ENCODE peak calls at places on chromosome 1, in seven cellular contexts. W, T, L, V, Y, J and C are unnamed samples. For H3K4me1, the result is how much of the 10 kb centered on the place peaks cover.

GRCh38 chr1:166174108-166174507 is 7.3 kb upstream of the FAM78B start:
- DNase-seq in W (peak), T (peak), L (peak), V (no peak), Y (no peak), J (peak), C (no peak)

GRCh38 chr1:40948741-40949528 is 30.6 kb upstream of the CTPS1 start:
- DNase-seq in W (peak), T (peak), L (peak), V (no peak), Y (no peak), J (peak), C (peak)

GRCh38 chr1:168112673-168113305 is 23.9 kb downstream of the GPR161 start:
- DNase-seq in W (peak), T (peak), L (peak), V (no peak), Y (no peak), J (peak), C (no peak)

GRCh38 chr1:1600861-1601563 is 1.1 kb upstream of the FNDC10 start:
- DNase-seq in W (no peak), T (peak), L (no peak), V (no peak), Y (no peak), J (peak), C (peak)

GRCh38 chr1:156387899-156388813 is 19.1 kb downstream of the RHBG start:
- DNase-seq in W (peak), T (no peak), L (no peak), V (no peak), Y (no peak), J (no peak), C (no peak)

GRCh38 chr1:8903410-8903809 is 24.9 kb upstream of the ENO1 start:
- DNase-seq in W (no peak), T (no peak), L (peak), V (no peak), Y (no peak), J (no peak), C (no peak)

GRCh38 chr1:171645553-171646336 is 6.7 kb downstream of the MYOC start:
- DNase-seq in W (no peak), T (peak), L (no peak), V (no peak), Y (no peak), J (peak), C (peak)

GRCh38 chr1:178267646-178268094 is 173.8 kb downstream of the RASAL2 start:
- DNase-seq in W (no peak), T (no peak), L (peak), V (no peak), Y (no peak), J (no peak), C (no peak)

GRCh38 chr1:183303901-183304300 is 114.3 kb downstream of the NMNAT2 start:
- DNase-seq in W (no peak), T (no peak), L (peak), V (no peak), Y (no peak), J (no peak), C (no peak)

GRCh38 chr1:193031431-193031830 is 27.7 kb downstream of the UCHL5 start:
- DNase-seq in W (no peak), T (no peak), L (peak), V (no peak), Y (no peak), J (no peak), C (no peak)

GRCh38 chr1:192998536-192998935 is 60.6 kb downstream of the UCHL5 start:
- DNase-seq in W (no peak), T (no peak), L (peak), V (no peak), Y (no peak), J (no peak), C (no peak)

GRCh38 chr1:225962440-225962975 is 21.5 kb upstream of the LEFTY2 start:
- DNase-seq in W (peak), T (peak), L (no peak), V (peak), Y (peak), J (peak), C (peak)

GRCh38 chr1:241125297-241125696 is 231.7 kb downstream of the RGS7 start:
- DNase-seq in W (no peak), T (no peak), L (no peak), V (no peak), Y (no peak), J (no peak), C (no peak)

GRCh38 chr1:95703046-95703445 is 469.0 kb downstream of the RWDD3 start:
- DNase-seq in W (no peak), T (no peak), L (no peak), V (no peak), Y (no peak), J (no peak), C (no peak)

GRCh38 chr1:24126023-24126671 is 14.2 kb upstream of the MYOM3 start:
- DNase-seq in W (no peak), T (no peak), L (no peak), V (no peak), Y (peak), J (no peak), C (no peak)

GRCh38 chr1:206568779-206569352 is 43.4 kb downstream of the EIF2D start:
- DNase-seq in W (no peak), T (no peak), L (no peak), V (no peak), Y (no peak), J (no peak), C (no peak)
- H3K4me1 ChIP-seq in W (under half), T (under half), L (under half), V (half or more), Y (under half), J (under half), C (under half)

DNA sequence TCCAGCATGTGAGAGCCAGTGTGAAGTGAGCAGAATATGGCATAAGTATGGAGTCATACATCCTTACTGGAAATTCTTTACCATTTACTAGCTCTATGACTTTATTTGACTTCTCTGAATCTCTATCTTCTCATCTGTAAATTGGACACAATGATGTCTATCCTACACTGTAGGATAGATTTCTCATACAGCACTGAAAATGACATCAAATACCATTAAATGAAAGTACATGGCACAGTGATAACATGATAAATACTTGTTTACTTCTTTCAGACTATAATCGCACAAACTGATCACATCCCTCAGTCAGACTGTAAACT is 1.3 kb upstream of the CTTNBP2NL start:
- DNase-seq in W (no peak), T (no peak), L (no peak), V (no peak), Y (no peak), J (no peak), C (no peak)
- TF ChIP-seq CTCF in W (no peak), T (no peak), L (no peak), V (no peak), Y (no peak), J (no peak), C (no peak)

GRCh38 chr1:161177936-161178244 is 583 bp upstream of the B4GALT3 start:
- DNase-seq in W (no peak), T (no peak), L (no peak), V (no peak), Y (no peak), J (no peak), C (no peak)

GRCh38 chr1:161177112-161177935 is at the start of gene B4GALT3:
- DNase-seq in W (peak), T (peak), L (peak), V (peak), Y (peak), J (peak), C (peak)

GRCh38 chr1:161179698-161180097 is 2.4 kb upstream of the B4GALT3 start:
- DNase-seq in W (no peak), T (no peak), L (no peak), V (no peak), Y (peak), J (no peak), C (no peak)

GRCh38 chr1:161182214-161182613 is 4.9 kb upstream of the B4GALT3 start:
- DNase-seq in W (no peak), T (no peak), L (peak), V (peak), Y (peak), J (no peak), C (peak)

GRCh38 chr1:161180643-161181042 is 3.3 kb upstream of the B4GALT3 start:
- DNase-seq in W (no peak), T (no peak), L (peak), V (no peak), Y (no peak), J (no peak), C (no peak)
- H3K4me1 ChIP-seq in W (under half), T (under half), L (under half), V (half or more), Y (under half), J (under half), C (under half)

DNA sequence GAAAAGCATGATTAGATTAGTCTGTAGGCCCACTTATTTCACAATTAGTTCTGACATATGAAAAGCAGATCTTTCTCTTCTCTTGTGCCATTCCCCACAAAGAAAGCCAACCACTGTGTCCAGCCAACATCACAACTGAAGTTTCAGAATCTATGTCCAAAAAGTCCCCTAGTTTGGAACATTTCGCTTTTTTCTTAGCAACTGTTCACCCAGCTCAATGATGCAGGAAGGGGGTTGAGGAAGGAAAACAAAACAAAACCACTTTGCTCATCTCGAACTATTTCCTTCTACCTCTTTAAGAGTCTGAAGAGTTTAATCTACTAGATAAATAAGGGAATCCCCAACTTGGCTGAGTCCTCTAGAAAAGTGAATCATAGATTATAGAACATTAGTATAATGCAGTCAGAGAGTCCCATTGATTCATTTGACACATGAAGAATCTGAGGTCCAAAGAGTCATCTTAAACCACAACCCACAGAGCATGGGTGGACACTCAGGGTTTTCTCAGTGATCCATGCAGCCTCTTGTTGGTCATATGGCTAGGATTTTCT is 159.3 kb upstream of the SGIP1 start:
- DNase-seq in W (no peak), T (no peak), L (peak), V (no peak), Y (no peak), J (no peak), C (no peak)
- TF ChIP-seq CTCF in W (no peak), T (no peak), L (no peak), V (no peak), Y (no peak), J (no peak), C (no peak)

GRCh38 chr1:46080257-46080656 is 52.2 kb downstream of the PIK3R3 start:
- DNase-seq in W (no peak), T (no peak), L (no peak), V (no peak), Y (no peak), J (no peak), C (no peak)
- H3K4me1 ChIP-seq in W (under half), T (under half), L (under half), V (under half), Y (under half), J (under half), C (under half)

GRCh38 chr1:94236630-94237290 is 624 bp downstream of the ARHGAP29 start:
- DNase-seq in W (peak), T (peak), L (peak), V (no peak), Y (no peak), J (peak), C (peak)
- TF ChIP-seq CTCF in W (peak), T (no peak), L (peak), V (no peak), Y (peak), J (peak), C (peak)

DNA sequence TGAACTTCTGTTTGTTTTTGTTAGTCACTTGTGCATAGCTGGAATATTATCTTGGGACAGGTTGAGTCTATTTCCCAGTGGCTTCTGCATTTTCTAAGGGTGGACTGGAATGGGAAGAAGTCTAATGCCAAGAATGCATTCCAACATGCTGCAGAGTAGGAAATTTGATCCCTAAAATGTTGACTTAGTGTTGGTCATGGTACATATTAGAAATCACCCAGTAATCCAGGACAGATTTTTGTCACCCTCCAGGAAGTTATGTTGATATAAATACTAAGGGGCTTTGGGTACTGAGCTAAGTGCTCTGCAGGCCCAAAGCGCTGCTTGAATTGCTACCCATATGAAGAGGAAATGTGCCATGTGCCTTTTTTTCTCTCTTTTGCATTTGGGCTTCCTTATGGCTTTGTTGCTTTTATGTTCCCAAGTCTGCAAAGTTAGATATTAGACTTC is 10.0 kb downstream of the ARID1A start:
- DNase-seq in W (no peak), T (no peak), L (peak), V (no peak), Y (no peak), J (no peak), C (no peak)
- H3K4me1 ChIP-seq in W (under half), T (under half), L (half or more), V (half or more), Y (half or more), J (half or more), C (under half)

DNA sequence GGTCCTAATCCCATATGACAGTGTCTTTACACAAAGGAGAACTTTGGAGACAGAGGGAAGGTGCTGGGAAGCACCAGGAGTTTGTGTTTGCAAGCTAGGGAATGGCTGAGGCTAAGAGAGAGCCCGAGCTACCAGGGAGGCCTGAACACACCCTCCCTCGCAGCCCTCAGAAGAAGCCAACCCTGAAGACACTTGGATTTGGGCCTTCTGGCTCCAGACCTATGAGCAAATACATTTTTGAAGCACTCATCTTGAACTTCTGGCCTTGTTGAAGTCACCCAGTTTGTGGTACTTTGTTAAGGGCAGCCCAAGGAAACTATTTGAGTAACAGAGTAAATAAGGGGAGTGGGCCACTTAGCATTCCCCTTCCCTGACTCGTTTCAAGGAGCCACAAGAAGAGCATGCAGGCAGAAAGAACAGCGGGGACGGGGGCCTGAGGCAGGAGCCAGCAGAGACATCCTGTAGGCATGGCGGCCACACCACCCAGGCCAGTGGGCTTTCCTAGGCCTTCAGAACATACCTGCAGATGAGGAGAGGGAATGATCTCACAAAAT is 13.2 kb upstream of the QSOX1 start:
- DNase-seq in W (no peak), T (no peak), L (no peak), V (no peak), Y (no peak), J (no peak), C (no peak)
- TF ChIP-seq CTCF in W (no peak), T (no peak), L (no peak), V (no peak), Y (no peak), J (no peak), C (no peak)